ENCODE peak calls at places on chromosomes 11 and 22, in nine cellular contexts. Q is HEK293T; F is stimulated activated CD8-positive, alpha-beta memory T cell treated with anti-CD3 and anti-CD28 coated beads, Interleukin-7, amount 100 ng/mL, for 48 hours; P is pancreas; A is activated T-helper 1 cell treated with Interleukin-2 at 50 U/mL for 16 hours; G is stomach; S is stimulated activated naive CD4-positive, alpha-beta T cell treated with Interleukin-2 at 50 U/mL for 16 hours; W is stimulated activated CD4-positive, alpha-beta T cell treated with anti-CD3 and anti-CD28 coated beads, Interleukin-4, amount 100 ng/mL, for 1 hour; K is DMS153. X is an unnamed sample.
A peak's percentile ranks its signal among the peaks of the same experiment; 100 is the strongest.

GRCh38 chr11:34972892-34973291 is 56.5 kb downstream of the PDHX start:
- DNase-seq in Q (no peak), F (no peak), P (no peak), A (no peak), G (no peak), S (no peak), W (no peak), K (no peak), X (no peak)

GRCh38 chr11:77411238-77411637 is 62.7 kb downstream of the PAK1 start:
- DNase-seq in Q (no peak), F (no peak), P (no peak), A (no peak), G (no peak), S (peak; percentile 4), W (peak; percentile 13), K (no peak), X (peak; percentile 32)

GRCh38 chr11:24890426-24890825 is 393.6 kb downstream of the LUZP2 start:
- DNase-seq in Q (no peak), F (no peak), P (no peak), A (no peak), G (no peak), S (no peak), W (no peak), K (no peak), X (no peak)

GRCh38 chr11:14902650-14903350 is 10.8 kb upstream of the CYP2R1 start:
- DNase-seq in Q (no peak), F (no peak), P (no peak), A (no peak), G (no peak), S (no peak), W (no peak), K (no peak), X (no peak)

GRCh38 chr11:2271327-2272240 is 1.2 kb upstream of the ASCL2 start:
- DNase-seq in Q (no peak), F (no peak), P (no peak), A (no peak), G (peak; percentile 24), S (no peak), W (no peak), K (no peak), X (no peak)

GRCh38 chr22:37880668-37881440 is 25.2 kb upstream of the MICALL1 start:
- DNase-seq in Q (no peak), F (no peak), P (no peak), A (no peak), G (no peak), S (no peak), W (no peak), K (no peak), X (no peak)

GRCh38 chr11:128135451-128135850 is 451.9 kb downstream of the ETS1 start:
- DNase-seq in Q (no peak), F (no peak), P (peak; percentile 12), A (no peak), G (no peak), S (no peak), W (no peak), K (no peak), X (peak; percentile 71)

GRCh38 chr11:61587541-61587941 is 6.7 kb upstream of the SYT7 start:
- DNase-seq in Q (no peak), F (no peak), P (peak; percentile 35), A (peak; percentile 35), G (peak; percentile 51), S (no peak), W (peak; percentile 45), K (no peak), X (peak; percentile 87)

GRCh38 chr22:31566484-31566883 is 70.1 kb downstream of the SFI1 start:
- DNase-seq in Q (no peak), F (no peak), P (no peak), A (no peak), G (no peak), S (no peak), W (no peak), K (no peak), X (no peak)

GRCh38 chr22:28441720-28442263 is 237.8 kb downstream of the TTC28 start:
- DNase-seq in Q (no peak), F (no peak), P (peak; percentile 11), A (no peak), G (no peak), S (no peak), W (no peak), K (no peak), X (peak; percentile 5)

GRCh38 chr11:119306373-119306890 is 10.5 kb downstream of the MCAM start:
- DNase-seq in Q (no peak), F (no peak), P (no peak), A (no peak), G (no peak), S (peak; percentile 6), W (no peak), K (no peak), X (no peak)

GRCh38 chr11:120137611-120138521 is at the start of gene TRIM29:
- DNase-seq in Q (no peak), F (no peak), P (no peak), A (no peak), G (peak; percentile 37), S (no peak), W (no peak), K (peak; percentile 7), X (no peak)

GRCh38 chr11:87215236-87215635 is 177.5 kb downstream of the TMEM135 start:
- DNase-seq in Q (no peak), F (no peak), P (no peak), A (no peak), G (no peak), S (no peak), W (no peak), K (no peak), X (no peak)

GRCh38 chr11:102422817-102423725 is 29.5 kb downstream of the TMEM123 start:
- DNase-seq in Q (no peak), F (no peak), P (no peak), A (no peak), G (no peak), S (no peak), W (no peak), K (no peak), X (peak; percentile 33)

GRCh38 chr11:109993786-109994185 is 99.4 kb upstream of the ZC3H12C start:
- DNase-seq in Q (no peak), F (no peak), P (no peak), A (no peak), G (no peak), S (no peak), W (no peak), K (no peak), X (no peak)

GRCh38 chr22:49915610-49916009 is 2.6 kb downstream of the ALG12 start:
- DNase-seq in Q (no peak), F (no peak), P (no peak), A (no peak), G (no peak), S (no peak), W (no peak), K (no peak), X (peak; percentile 53)

GRCh38 chr11:21625982-21626381 is 566.9 kb upstream of the ANO5 start:
- DNase-seq in Q (no peak), F (no peak), P (no peak), A (no peak), G (no peak), S (no peak), W (no peak), K (no peak), X (no peak)